ENCODE peak calls at places on chromosomes 6 and 20, in seven cellular contexts. U is EL; Q is COR-L47; R is NCI-H1105; W is skeletal muscle cell; D is NCI-H345; L is stimulated activated CD8-positive, alpha-beta memory T cell treated with anti-CD3 and anti-CD28 coated beads, Interleukin-4, amount 100 ng/mL, for 1 hour. X is an unnamed sample.

GRCh38 chr20:49171928-49172327 is 16.2 kb downstream of the STAU1 start:
- DNase-seq in Q (no peak), U (no peak), L (no peak), D (no peak), R (no peak), W (no peak), X (no peak)

GRCh38 chr6:24574809-24575208 is 71.2 kb downstream of the KIAA0319 start:
- DNase-seq in L (no peak), R (no peak), D (no peak), W (no peak), Q (no peak), U (peak), X (no peak)

GRCh38 chr6:128507337-128508310 is 12.8 kb downstream of the PTPRK start:
- DNase-seq in W (no peak), L (no peak), U (peak), R (no peak), Q (no peak), D (no peak), X (no peak)

GRCh38 chr20:3350412-3350811 is 57.1 kb downstream of the DNAAF9 start:
- DNase-seq in U (no peak), L (no peak), R (no peak), Q (no peak), W (no peak), D (no peak), X (no peak)

GRCh38 chr6:137767931-137768690 is 98.9 kb upstream of the TNFAIP3 start:
- DNase-seq in R (no peak), Q (no peak), D (no peak), L (no peak), U (peak), W (peak), X (no peak)

GRCh38 chr6:43709654-43710303 is 22.2 kb upstream of the MRPS18A start:
- DNase-seq in R (no peak), L (no peak), U (no peak), D (no peak), Q (no peak), W (no peak), X (peak)

GRCh38 chr20:62219992-62220665 is at the start of gene HRH3:
- DNase-seq in D (peak), L (no peak), U (no peak), R (peak), Q (peak), W (no peak), X (no peak)

GRCh38 chr6:3376064-3376463 is 80.8 kb downstream of the SLC22A23 start:
- DNase-seq in W (no peak), L (no peak), D (no peak), U (no peak), R (no peak), Q (no peak), X (no peak)

GRCh38 chr20:17558941-17559304 is 11.0 kb upstream of the DSTN start:
- DNase-seq in L (no peak), Q (no peak), R (no peak), U (no peak), W (no peak), D (no peak), X (no peak)

GRCh38 chr20:49424536-49424935 is 57.9 kb downstream of the KCNB1 start:
- DNase-seq in W (no peak), U (peak), Q (peak), R (peak), L (no peak), D (peak), X (no peak)

GRCh38 chr20:29878281-29878741 is 1379.2 kb upstream of the DEFB115 start:
- DNase-seq in W (no peak), L (no peak), U (no peak), Q (peak), D (peak), R (peak), X (peak)

GRCh38 chr6:125951323-125951722 is 5.2 kb upstream of the HINT3 start:
- DNase-seq in L (no peak), W (no peak), U (no peak), Q (no peak), D (no peak), R (no peak), X (no peak)

GRCh38 chr6:2072450-2072849 is 173.0 kb downstream of the GMDS start:
- DNase-seq in W (peak), D (no peak), L (no peak), R (no peak), U (no peak), Q (no peak), X (no peak)

GRCh38 chr6:3612341-3613041 is 139.0 kb downstream of the PXDC1 start:
- DNase-seq in U (peak), W (peak), Q (peak), D (peak), L (no peak), R (peak), X (no peak)

GRCh38 chr6:26651382-26651781 is 8.2 kb downstream of the ZNF322 start:
- DNase-seq in W (no peak), D (no peak), L (no peak), U (no peak), Q (no peak), R (no peak), X (no peak)